ENCODE peak calls at places on chromosomes 1 and 21, in four cellular contexts. H is IMR-90, Y is mesenchymal stem cell, I is neuronal stem cell. A is an unnamed sample.

GRCh38 chr1:167678838-167679237 is 42.9 kb upstream of the MPZL1 start:
- DNase-seq in H (no peak), I (no peak), Y (no peak), A (no peak)

GRCh38 chr21:45087022-45087823 is 12.8 kb downstream of the ADARB1 start:
- DNase-seq in Y (no peak), I (no peak), H (peak; percentile 44), A (no peak)

GRCh38 chr1:162388615-162389014 is 7.1 kb downstream of the C1orf226 start:
- DNase-seq in H (no peak), Y (peak; percentile 46), I (no peak), A (no peak)

GRCh38 chr21:15660424-15660805 is 69.4 kb upstream of the USP25 start:
- DNase-seq in Y (no peak), H (no peak), I (no peak), A (no peak)

GRCh38 chr21:31132574-31133242 is 94.4 kb upstream of the KRTAP19-8 start:
- DNase-seq in Y (peak; percentile 29), I (no peak), H (peak; percentile 12), A (no peak)

GRCh38 chr21:44345495-44345894 is 6.3 kb upstream of the CFAP410 start:
- DNase-seq in H (no peak), Y (no peak), I (no peak), A (no peak)

GRCh38 chr1:151479462-151479861 is 20.2 kb upstream of the POGZ start:
- DNase-seq in H (no peak), Y (no peak), I (no peak), A (no peak)

GRCh38 chr1:2503554-2504223 is 22.7 kb downstream of the PANK4 start:
- DNase-seq in H (no peak), Y (no peak), I (no peak), A (no peak)

GRCh38 chr1:155086182-155086741 is 7.6 kb downstream of the EFNA3 start:
- DNase-seq in H (no peak), I (peak; percentile 76), Y (peak; percentile 57), A (peak; percentile 87)

GRCh38 chr1:222369991-222370910 is 177.7 kb downstream of the HHIPL2 start:
- DNase-seq in H (peak; percentile 97), Y (peak; percentile 89), I (no peak), A (no peak)

GRCh38 chr21:42480736-42481135 is 15.3 kb downstream of the RSPH1 start:
- DNase-seq in H (no peak), I (no peak), Y (no peak), A (no peak)

GRCh38 chr1:905071-905749 is 18.5 kb upstream of the SAMD11 start:
- DNase-seq in Y (peak; percentile 73), H (no peak), I (no peak), A (peak; percentile 57)

GRCh38 chr1:214464303-214465287 is 86.8 kb downstream of the PTPN14 start:
- DNase-seq in H (no peak), Y (no peak), I (no peak), A (no peak)

GRCh38 chr1:84225636-84226035 is 75.9 kb upstream of the SAMD13 start:
- DNase-seq in H (no peak), Y (peak; percentile 35), I (no peak), A (no peak)

GRCh38 chr1:27609618-27610240 is 5.8 kb upstream of the AHDC1 start:
- DNase-seq in H (no peak), I (no peak), Y (no peak), A (no peak)

GRCh38 chr1:203517426-203517974 is 23.5 kb downstream of the OPTC start:
- DNase-seq in I (no peak), Y (no peak), H (no peak), A (peak; percentile 60)

GRCh38 chr1:153375511-153375910 is at the start of gene S100A12:
- DNase-seq in I (no peak), H (peak; percentile 70), Y (peak; percentile 2), A (no peak)

GRCh38 chr1:196603651-196604050 is 4.6 kb downstream of the KCNT2 start:
- DNase-seq in Y (no peak), I (no peak), H (no peak), A (no peak)

GRCh38 chr1:196609114-196609737 is 986 bp upstream of the KCNT2 start:
- DNase-seq in H (peak; percentile 11), Y (no peak), I (no peak), A (peak; percentile 75)

GRCh38 chr1:196608401-196609113 is at the start of gene KCNT2:
- DNase-seq in H (peak; percentile 29), I (peak; percentile 93), Y (peak; percentile 88), A (peak; percentile 98)

GRCh38 chr1:196611873-196612272 is 3.6 kb upstream of the KCNT2 start:
- DNase-seq in Y (no peak), H (no peak), I (no peak), A (peak; percentile 61)

DNA sequence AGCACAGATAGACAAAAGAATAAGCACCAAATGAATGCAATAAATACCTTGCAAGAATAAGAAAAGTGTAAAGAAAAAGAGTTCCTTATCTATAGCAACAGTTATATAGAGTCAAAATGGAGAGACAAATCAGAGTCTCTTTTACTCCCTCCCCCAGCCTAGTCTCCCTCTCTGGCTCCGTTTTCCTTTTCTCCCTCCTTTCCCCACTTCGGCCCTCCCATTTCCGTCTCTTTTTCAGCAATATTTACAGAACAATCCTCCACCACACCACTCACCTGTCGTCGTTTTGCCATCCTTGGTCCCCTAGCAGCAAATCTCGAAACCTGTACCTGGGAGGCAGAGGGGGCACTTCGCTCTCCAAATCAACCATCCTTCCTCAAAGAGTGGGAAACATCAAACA is 300 bp downstream of the KCNT2 start:
- DNase-seq in Y (no peak), I (no peak), H (no peak), A (no peak)
- H4K91ac ChIP-seq in Y (no peak overlapping the region), I (no peak overlapping the region), H (peak overlapping the region; percentile 5), A (no peak overlapping the region)

DNA sequence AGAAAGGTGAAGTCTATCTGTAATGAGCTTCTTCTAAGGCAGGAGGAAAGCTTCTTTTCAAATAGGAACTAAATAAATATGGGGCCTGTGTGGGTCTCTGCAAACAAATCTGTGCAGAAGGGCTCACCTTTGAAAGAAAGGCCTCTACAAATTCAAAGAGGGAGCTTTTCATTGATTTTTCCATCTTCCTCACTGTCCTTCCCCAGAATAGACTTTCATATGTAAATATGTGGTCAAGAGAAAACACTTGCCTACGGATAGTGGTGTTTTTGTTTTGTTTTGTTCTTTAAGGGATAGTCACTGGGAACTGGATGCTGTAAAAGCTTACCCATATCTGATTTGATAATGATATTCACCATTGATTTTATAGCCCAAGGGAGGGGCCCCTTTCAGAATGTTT is 223.4 kb downstream of the DSCAM start:
- DNase-seq in I (no peak), H (no peak), Y (no peak), A (no peak)
- H4K91ac ChIP-seq in I (no peak overlapping the region), H (no peak overlapping the region), Y (no peak overlapping the region), A (no peak overlapping the region)

GRCh38 chr1:113983826-113984225 is 4.6 kb downstream of the OLFML3 start:
- DNase-seq in I (no peak), H (no peak), Y (no peak), A (no peak)
- H4K91ac ChIP-seq in I (peak overlapping the region; percentile 87), H (peak overlapping the region; percentile 87), Y (peak overlapping the region; percentile 93), A (no peak overlapping the region)

DNA sequence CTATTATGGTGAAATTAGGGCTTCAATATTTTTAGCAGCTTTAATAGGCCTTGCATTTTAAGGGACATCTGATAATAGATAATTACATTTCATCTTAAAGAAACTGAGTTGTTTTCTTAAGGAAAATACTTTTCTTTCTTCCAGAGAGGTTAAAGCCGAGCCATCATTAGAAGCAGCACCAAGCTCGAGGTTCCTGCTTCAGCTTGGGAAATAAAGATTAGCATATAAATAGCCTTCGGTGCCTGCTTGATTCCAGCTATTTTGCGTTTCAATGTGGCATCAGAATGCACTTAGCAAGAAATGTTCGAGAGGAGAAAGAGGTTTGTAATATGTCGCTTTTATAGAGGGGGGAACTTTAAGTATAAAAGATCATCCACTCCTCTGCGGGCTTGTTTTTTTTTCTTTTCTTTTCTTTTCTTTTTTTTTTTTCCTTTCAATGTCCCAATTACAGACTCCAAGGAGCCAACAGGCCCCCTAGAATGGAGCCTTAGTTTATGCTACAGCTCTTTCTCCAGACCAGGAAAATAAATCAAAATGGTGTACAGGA is 131.9 kb downstream of the RRAGC start:
- DNase-seq in H (no peak), I (no peak), Y (no peak), A (peak; percentile 36)
- H4K91ac ChIP-seq in H (no peak overlapping the region), I (no peak overlapping the region), Y (no peak overlapping the region), A (no peak overlapping the region)

DNA sequence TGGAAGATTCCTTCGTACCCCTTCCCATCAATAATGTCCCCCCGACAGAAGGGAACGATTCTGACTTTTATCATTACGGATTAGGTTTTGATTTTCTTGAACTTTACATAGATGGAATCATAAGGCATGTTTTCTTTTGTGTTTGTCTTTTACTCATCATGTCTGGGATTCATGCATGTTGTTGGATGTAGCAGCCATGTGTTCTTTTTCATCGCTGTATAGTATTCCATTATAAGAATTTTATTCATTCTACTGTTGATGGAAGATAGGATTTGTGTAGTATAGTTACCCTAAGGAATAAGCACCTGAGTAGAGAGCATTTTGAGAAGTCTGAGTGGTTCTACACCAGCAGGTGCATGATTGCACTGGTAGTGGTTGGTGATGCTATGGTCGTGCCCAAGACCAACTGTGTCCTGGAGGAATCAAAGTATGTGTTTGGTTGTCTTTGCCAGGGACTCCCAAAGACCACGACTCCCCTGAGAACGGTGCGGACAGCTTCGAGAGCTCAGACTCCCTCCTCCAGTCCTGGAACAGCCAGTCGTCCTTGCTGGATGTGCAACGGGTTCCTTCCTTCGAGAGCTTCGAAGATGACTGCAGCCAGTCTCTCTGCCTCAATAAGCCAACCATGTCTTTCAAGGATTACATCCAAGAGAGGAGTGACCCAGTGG is 13.5 kb downstream of the ETS2 start:
- DNase-seq in I (no peak), Y (no peak), H (no peak), A (peak; percentile 14)
- H4K91ac ChIP-seq in I (no peak overlapping the region), Y (peak overlapping the region; percentile 75), H (peak overlapping the region; percentile 73), A (no peak overlapping the region)

GRCh38 chr1:200891774-200892157 is 2.9 kb upstream of the INAVA start:
- DNase-seq in Y (no peak), H (no peak), I (peak; percentile 73), A (peak; percentile 80)
- H4K91ac ChIP-seq in Y (no peak overlapping the region), H (no peak overlapping the region), I (peak overlapping the region; percentile 94), A (peak overlapping the region; percentile 91)

DNA sequence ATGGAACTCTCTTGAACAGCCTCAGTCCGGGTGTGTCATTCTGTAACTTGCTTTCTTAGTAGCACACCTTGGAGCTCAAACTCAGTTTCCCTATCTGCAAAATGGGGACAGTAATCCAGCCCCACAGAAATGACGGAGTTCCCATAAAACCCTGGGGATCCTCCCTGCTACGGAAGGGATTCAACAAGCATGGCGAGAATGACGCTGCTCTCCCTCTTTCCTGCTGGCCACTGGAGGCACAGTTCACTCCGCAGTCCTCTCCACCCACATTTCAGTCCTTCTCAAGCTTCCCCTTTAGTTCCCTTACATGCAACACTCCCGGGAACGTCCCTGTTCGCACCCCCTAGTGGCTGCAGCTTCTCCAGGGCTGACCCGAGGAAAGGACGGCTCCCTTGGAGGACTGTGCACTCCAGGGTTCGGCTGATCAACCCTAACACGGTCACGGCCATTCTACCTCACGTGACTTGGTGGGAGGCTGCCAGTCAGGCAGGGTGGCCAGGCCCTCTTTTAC is 20.6 kb downstream of the RUNX3 start:
- DNase-seq in I (peak; percentile 44), Y (peak; percentile 89), H (peak; percentile 61), A (peak; percentile 93)
- H4K91ac ChIP-seq in I (no peak overlapping the region), Y (no peak overlapping the region), H (no peak overlapping the region), A (no peak overlapping the region)

DNA sequence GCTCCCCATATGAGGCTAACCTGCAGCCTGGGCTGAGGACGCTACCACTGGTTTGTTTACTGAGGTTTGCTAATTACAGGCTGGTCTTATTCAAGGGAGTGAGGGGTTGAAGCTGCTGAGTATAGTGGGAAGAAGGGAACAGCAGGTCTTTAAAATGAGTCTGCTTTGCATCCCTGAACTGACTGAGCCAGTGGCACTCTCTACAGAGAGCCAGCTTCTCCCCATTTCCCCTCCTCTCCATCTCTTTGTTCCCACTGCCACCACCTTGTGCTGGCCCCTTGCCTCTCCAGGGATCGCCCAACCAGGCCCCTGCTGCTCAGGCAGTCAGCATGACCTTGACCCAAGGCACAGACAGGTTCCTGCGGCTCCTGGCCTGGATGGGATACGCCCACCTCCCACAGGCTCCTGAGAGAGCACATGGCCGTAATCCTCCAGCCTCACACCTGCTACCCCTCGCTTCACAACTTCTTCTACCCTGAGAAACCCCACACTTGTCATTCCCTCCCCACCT is 45.0 kb downstream of the IER5 start:
- DNase-seq in Y (no peak), H (no peak), I (no peak), A (peak; percentile 76)
- H4K91ac ChIP-seq in Y (peak overlapping the region; percentile 85), H (peak overlapping the region; percentile 76), I (no peak overlapping the region), A (no peak overlapping the region)

A was measured in H9.